ENCODE peak calls at places on chromosomes 12 and 14, in six cellular contexts. N is stomach, A is IMR-90, U is upper lobe of left lung, Q is cardiac muscle cell, E is mammary epithelial cell. V is an unnamed sample.

GRCh38 chr12:115354007-115354452 is 670.1 kb upstream of the TBX3 start:
- DNase-seq in Q (no peak), U (peak), A (peak), N (peak), E (peak), V (peak)

GRCh38 chr14:31829256-31829923 is 247.7 kb upstream of the ARHGAP5 start:
- DNase-seq in A (peak), U (no peak), Q (no peak), E (peak), N (no peak), V (peak)

GRCh38 chr12:67665679-67666078 is 17.1 kb downstream of the DYRK2 start:
- DNase-seq in A (no peak), E (no peak), N (no peak), U (no peak), Q (no peak), V (no peak)

GRCh38 chr14:64654072-64654899 is 49.9 kb upstream of the PLEKHG3 start:
- DNase-seq in Q (no peak), A (peak), E (peak), N (no peak), U (peak), V (peak)

GRCh38 chr12:25788707-25789106 is 169.8 kb upstream of the RASSF8 start:
- DNase-seq in E (no peak), N (no peak), Q (no peak), A (no peak), U (no peak), V (no peak)

GRCh38 chr12:76777765-76778216 is 13.9 kb downstream of the ZDHHC17 start:
- DNase-seq in U (no peak), E (no peak), A (no peak), Q (no peak), N (no peak), V (no peak)

GRCh38 chr14:28707814-28708213 is 58.8 kb upstream of the FOXG1 start:
- DNase-seq in Q (no peak), E (peak), U (no peak), N (no peak), A (no peak), V (peak)

GRCh38 chr12:32155911-32156585 is 49.4 kb downstream of the BICD1 start:
- DNase-seq in U (no peak), A (no peak), Q (peak), N (no peak), E (peak), V (no peak)

GRCh38 chr14:89641495-89642162 is 224.6 kb upstream of the FOXN3 start:
- DNase-seq in A (no peak), N (no peak), U (no peak), E (no peak), Q (no peak), V (no peak)

GRCh38 chr12:116538682-116539264 is 20.4 kb upstream of the MAP1LC3B2 start:
- DNase-seq in E (no peak), U (no peak), A (no peak), N (no peak), Q (no peak), V (no peak)

GRCh38 chr12:12791756-12792346 is 6.4 kb downstream of the APOLD1 start:
- DNase-seq in E (no peak), U (no peak), A (peak), N (no peak), Q (peak), V (peak)

GRCh38 chr14:26738571-26738970 is 140.7 kb upstream of the NOVA1 start:
- DNase-seq in N (no peak), A (no peak), E (no peak), U (no peak), Q (no peak), V (no peak)

GRCh38 chr12:70467908-70468733 is 102.0 kb downstream of the KCNMB4 start:
- DNase-seq in Q (no peak), N (no peak), A (no peak), E (no peak), U (no peak), V (no peak)

GRCh38 chr14:61860294-61860918 is 98.2 kb downstream of the SNAPC1 start:
- DNase-seq in E (peak), U (peak), Q (peak), N (peak), A (peak), V (peak)

GRCh38 chr12:100899301-100899700 is 104.7 kb downstream of the ANO4 start:
- DNase-seq in E (no peak), N (no peak), U (no peak), A (no peak), Q (no peak), V (no peak)

GRCh38 chr12:70052931-70053497 is 190.2 kb upstream of the CNOT2 start:
- DNase-seq in Q (no peak), A (peak), U (peak), N (peak), E (peak), V (peak)

GRCh38 chr12:76637807-76638206 is 78.2 kb upstream of the OSBPL8 start:
- DNase-seq in N (no peak), E (peak), A (peak), U (no peak), Q (no peak), V (peak)

GRCh38 chr12:106149096-106149784 is 10.5 kb upstream of the NUAK1 start:
- DNase-seq in U (no peak), N (no peak), Q (peak), A (peak), E (no peak), V (peak)

GRCh38 chr14:75049731-75050201 is 1.5 kb downstream of the MLH3 start:
- DNase-seq in E (no peak), N (no peak), U (no peak), Q (no peak), A (no peak), V (no peak)

GRCh38 chr14:54785111-54785777 is 117.4 kb downstream of the GCH1 start:
- DNase-seq in Q (no peak), N (no peak), A (no peak), E (no peak), U (no peak), V (no peak)

GRCh38 chr12:38921025-38921677 is 15.8 kb upstream of the CPNE8 start:
- DNase-seq in E (peak), A (no peak), Q (peak), U (peak), N (peak), V (peak)

GRCh38 chr12:6212086-6212485 is 11.9 kb downstream of the CD9 start:
- DNase-seq in A (no peak), U (no peak), N (no peak), Q (no peak), E (no peak), V (no peak)
- H3K4me3 ChIP-seq in A (no peak), U (no peak), N (no peak), Q (no peak), E (no peak), V (no peak)

DNA sequence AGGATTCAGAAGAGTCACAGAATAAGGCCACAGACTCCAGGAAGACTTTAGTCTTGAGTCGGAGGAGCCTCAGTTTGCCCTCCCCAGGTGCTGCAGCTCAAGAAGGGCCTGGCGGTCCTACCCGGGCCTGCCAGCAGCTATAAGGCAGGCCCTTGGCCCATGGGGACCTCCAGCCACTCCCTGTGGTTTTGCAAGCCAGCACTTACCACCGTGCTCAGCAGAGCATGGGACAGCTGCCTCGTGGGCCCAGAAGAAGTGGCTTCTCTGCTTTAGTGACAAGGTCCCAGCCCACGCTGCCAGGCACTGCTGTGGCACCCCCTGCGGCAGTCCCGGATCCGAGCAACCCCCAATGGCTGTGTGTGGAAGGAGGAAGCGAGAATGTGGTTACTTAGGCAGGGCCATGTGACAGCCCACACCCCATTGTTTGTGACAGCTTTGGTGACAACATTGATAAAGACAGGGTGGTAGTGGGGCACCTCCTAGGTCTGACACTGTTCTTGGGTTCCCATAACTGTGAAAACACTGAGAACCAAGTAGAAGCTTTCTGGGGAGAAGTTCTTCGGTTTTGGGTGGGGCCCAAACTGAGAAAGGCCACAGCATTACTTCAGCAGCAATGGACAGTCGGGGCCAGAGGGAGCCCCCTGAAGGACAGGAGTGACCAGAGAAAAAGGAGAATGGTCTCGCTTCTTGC is at the start of gene SELPLG:
- DNase-seq in E (no peak), A (no peak), N (peak), Q (no peak), U (peak), V (no peak)
- TF ChIP-seq CTCF in E (no peak), A (no peak), N (no peak), Q (no peak), U (peak), V (no peak)

GRCh38 chr12:121789233-121789781 is 4.2 kb downstream of the RHOF start:
- DNase-seq in U (no peak), A (no peak), Q (no peak), E (no peak), N (no peak), V (no peak)
- H3K4me3 ChIP-seq in U (peak), A (no peak), Q (no peak), E (no peak), N (no peak), V (no peak)

GRCh38 chr14:23729720-23730387 is 93.7 kb downstream of the DHRS2 start:
- DNase-seq in A (no peak), E (no peak), N (no peak), Q (no peak), U (no peak), V (no peak)

GRCh38 chr14:23725528-23725927 is 89.4 kb downstream of the DHRS2 start:
- DNase-seq in A (no peak), Q (no peak), E (no peak), N (no peak), U (no peak), V (no peak)

GRCh38 chr14:23728791-23729190 is 92.6 kb downstream of the DHRS2 start:
- DNase-seq in N (no peak), A (no peak), E (no peak), Q (no peak), U (no peak), V (no peak)

GRCh38 chr14:23725980-23726746 is 90.0 kb downstream of the DHRS2 start:
- DNase-seq in E (no peak), Q (no peak), U (no peak), N (no peak), A (no peak), V (no peak)

GRCh38 chr14:23727566-23728335 is 91.6 kb downstream of the DHRS2 start:
- DNase-seq in E (peak), Q (peak), A (peak), N (no peak), U (no peak), V (peak)
- TF ChIP-seq CTCF in E (peak), Q (peak), A (peak), N (no peak), U (no peak), V (peak)

GRCh38 chr12:8057839-8058238 is 8.3 kb downstream of the C3AR1 start:
- DNase-seq in E (peak), Q (no peak), N (no peak), U (no peak), A (peak), V (peak)
- H3K4me3 ChIP-seq in E (no peak), Q (no peak), N (no peak), U (no peak), A (no peak), V (no peak)

DNA sequence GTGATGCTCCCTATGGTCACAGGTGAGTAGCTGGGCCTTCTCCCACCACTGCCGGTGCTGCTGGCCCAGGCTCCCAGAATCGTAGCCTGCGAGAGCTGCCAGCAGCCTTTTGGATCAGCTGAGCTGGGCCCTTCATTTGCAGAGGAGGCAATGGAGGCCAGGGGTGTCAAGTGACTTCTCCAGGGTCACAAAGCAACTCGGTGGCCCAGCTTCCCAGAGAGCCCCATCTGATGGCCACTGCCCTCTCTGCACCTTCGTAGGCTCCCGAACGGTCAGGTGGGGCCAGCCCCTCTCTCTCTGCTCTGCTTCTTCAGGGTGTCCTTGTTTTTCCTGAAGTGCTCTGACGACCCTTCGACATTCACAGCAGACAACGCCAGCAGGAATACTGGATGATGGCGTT is 4.6 kb downstream of the KRT80 start:
- DNase-seq in U (no peak), A (no peak), N (no peak), Q (no peak), E (no peak), V (no peak)
- TF ChIP-seq CTCF in U (no peak), A (no peak), N (no peak), Q (no peak), E (no peak), V (no peak)

GRCh38 chr12:5524116-5524768 is 92.3 kb downstream of the NTF3 start:
- DNase-seq in A (no peak), Q (no peak), E (no peak), N (no peak), U (no peak), V (no peak)
- H3K4me3 ChIP-seq in A (no peak), Q (no peak), E (no peak), N (no peak), U (no peak), V (no peak)